ENCODE peak calls at places on chromosomes 3 and 15, in seven cellular contexts. L is adrenal gland; U is CD4-positive, alpha-beta memory T cell; D is keratinocyte; R is WERI-Rb-1; V is CD8-positive, alpha-beta T cell; T is mammary epithelial cell. F is an unnamed sample.

GRCh38 chr15:63528138-63528659 is 23.8 kb downstream of the USP3 start:
- DNase-seq in R (no peak), V (no peak), D (no peak), T (no peak), L (no peak), U (no peak), F (no peak)

GRCh38 chr3:184440161-184440560 is 60.3 kb downstream of the CHRD start:
- DNase-seq in L (no peak), V (no peak), R (no peak), T (no peak), U (no peak), D (no peak), F (no peak)

GRCh38 chr3:114307222-114307840 is 13.5 kb downstream of the TIGIT start:
- DNase-seq in D (no peak), T (no peak), L (no peak), V (peak), U (peak), R (no peak), F (no peak)

GRCh38 chr15:97504031-97504430 is 456.5 kb upstream of the ARRDC4 start:
- DNase-seq in U (no peak), V (no peak), R (no peak), T (peak), L (no peak), D (peak), F (no peak)

GRCh38 chr15:95394186-95395067 is 936.1 kb upstream of the NR2F2 start:
- DNase-seq in T (no peak), U (no peak), R (no peak), L (no peak), V (no peak), D (no peak), F (no peak)

GRCh38 chr15:58026051-58026450 is 39.5 kb downstream of the ALDH1A2 start:
- DNase-seq in R (no peak), U (no peak), L (no peak), T (peak), V (no peak), D (no peak), F (no peak)

GRCh38 chr15:86333819-86334218 is 254.1 kb downstream of the AGBL1 start:
- DNase-seq in V (no peak), T (peak), L (no peak), R (no peak), D (no peak), U (no peak), F (no peak)

GRCh38 chr3:115470254-115470653 is 153.1 kb upstream of the GAP43 start:
- DNase-seq in L (no peak), V (no peak), T (no peak), U (no peak), R (no peak), D (no peak), F (no peak)

GRCh38 chr15:88246666-88247446 is 9.7 kb downstream of the NTRK3 start:
- DNase-seq in V (peak), U (peak), D (no peak), L (peak), T (peak), R (peak), F (peak)

DNA sequence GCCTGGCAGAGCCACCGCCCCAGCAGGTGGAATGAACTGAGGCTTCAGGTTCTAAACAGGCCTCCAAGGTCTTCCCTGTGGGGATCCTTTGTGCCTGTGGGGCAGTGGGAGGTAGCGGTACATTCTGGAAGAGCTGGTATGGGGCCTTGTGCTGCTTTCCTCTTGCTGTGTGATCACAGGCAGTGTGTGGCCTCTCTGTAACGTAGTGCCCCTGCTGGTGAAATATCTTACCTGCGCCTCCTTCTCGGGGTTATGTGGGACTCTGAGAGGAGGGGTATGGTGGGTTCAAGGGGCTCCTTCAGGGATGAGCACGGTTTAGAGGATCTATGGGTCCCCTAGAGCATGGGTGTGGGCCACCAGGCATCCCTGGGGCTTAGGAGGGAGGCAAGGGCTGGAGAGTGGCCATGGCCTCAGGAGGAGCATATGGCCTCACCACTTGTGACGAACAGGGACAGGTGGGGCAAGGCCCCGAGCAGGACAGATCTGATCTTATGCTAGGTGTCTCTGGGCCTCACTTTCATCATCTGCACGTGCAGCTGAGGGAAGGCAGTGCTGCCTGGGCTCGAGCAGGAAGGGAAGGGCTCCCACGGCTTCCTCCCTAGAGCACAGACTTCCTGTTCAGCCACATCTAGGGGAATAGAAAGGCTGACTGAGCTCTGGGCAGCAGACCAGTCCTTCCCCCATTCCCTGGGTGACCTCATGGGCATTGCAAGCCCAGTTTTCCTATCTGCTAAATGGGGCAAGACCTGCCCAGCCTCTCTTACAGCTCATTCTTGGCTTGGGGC is 1.9 kb upstream of the ALS2CL start:
- DNase-seq in T (no peak), R (peak), L (peak), V (peak), D (no peak), U (peak), F (no peak)
- H3K27ac ChIP-seq in T (no peak), R (no peak), L (no peak), V (no peak), D (no peak), U (peak), F (peak)

DNA sequence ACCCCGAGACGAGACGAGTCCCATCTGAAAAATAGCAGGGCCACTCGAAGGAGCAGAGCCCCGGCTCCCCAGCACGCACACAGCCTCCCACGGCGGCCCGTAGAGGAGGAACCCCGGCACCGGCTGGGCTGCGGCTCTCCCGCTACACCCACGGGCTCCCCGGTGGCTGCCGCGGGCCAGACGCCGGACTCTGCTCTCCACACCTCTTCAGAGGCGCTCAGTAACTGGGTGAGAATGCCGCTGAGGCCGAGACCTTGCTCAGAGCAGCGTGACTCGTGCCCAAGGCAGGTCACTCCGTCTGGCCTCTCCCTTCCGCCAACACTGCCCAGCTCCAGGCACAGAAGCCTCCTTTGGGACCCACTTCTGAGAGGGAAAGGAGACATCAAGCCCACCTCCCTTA is 34.4 kb downstream of the TNK2 start:
- DNase-seq in V (no peak), D (no peak), T (peak), U (no peak), R (no peak), L (no peak), F (no peak)
- H3K27ac ChIP-seq in V (no peak), D (no peak), T (no peak), U (no peak), R (no peak), L (no peak), F (peak)

GRCh38 chr3:106359692-106360091 is 490.9 kb upstream of the CBLB start:
- DNase-seq in R (no peak), U (no peak), T (no peak), D (no peak), V (no peak), L (no peak), F (no peak)

DNA sequence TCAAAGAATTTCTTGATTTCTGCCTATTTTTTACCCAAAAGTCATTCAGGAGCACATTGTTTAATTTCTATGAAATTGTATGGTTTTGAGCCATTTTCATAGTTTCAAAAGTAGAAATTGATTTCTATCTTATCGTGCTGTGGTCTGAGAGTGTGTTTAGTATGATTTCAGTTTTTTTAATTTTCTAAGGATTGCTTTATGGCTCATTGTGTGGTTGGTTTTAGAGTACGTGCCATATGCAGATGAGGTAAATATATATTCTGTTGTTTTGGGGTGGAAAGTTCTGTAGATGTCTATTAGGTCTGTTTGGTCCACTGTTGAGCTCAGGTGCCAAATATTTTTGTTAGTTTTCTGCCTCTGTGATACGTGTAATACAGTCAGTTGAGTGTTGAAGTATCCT is 487.1 kb upstream of the CBLB start:
- DNase-seq in V (no peak), U (no peak), L (no peak), D (no peak), R (no peak), T (no peak), F (no peak)
- H3K27ac ChIP-seq in V (no peak), U (no peak), L (no peak), D (no peak), R (no peak), T (no peak), F (no peak)

GRCh38 chr3:102883515-102883914 is 448.7 kb downstream of the ZPLD1 start:
- DNase-seq in L (no peak), V (no peak), D (no peak), T (no peak), U (no peak), R (no peak), F (no peak)

GRCh38 chr3:102885289-102885688 is 450.5 kb downstream of the ZPLD1 start:
- DNase-seq in T (no peak), L (no peak), V (no peak), R (no peak), D (no peak), U (no peak), F (no peak)
- H3K27ac ChIP-seq in T (no peak), L (no peak), V (no peak), R (no peak), D (no peak), U (no peak), F (no peak)

GRCh38 chr3:167978071-167978470 is 117.7 kb downstream of the GOLIM4 start:
- DNase-seq in V (no peak), U (no peak), R (no peak), D (no peak), L (no peak), T (no peak), F (no peak)

GRCh38 chr3:167989066-167989465 is 106.7 kb downstream of the GOLIM4 start:
- DNase-seq in R (no peak), L (no peak), V (no peak), T (no peak), U (no peak), D (no peak), F (no peak)

GRCh38 chr3:167978486-167978885 is 117.2 kb downstream of the GOLIM4 start:
- DNase-seq in R (no peak), T (no peak), V (no peak), L (no peak), D (no peak), U (no peak), F (no peak)

DNA sequence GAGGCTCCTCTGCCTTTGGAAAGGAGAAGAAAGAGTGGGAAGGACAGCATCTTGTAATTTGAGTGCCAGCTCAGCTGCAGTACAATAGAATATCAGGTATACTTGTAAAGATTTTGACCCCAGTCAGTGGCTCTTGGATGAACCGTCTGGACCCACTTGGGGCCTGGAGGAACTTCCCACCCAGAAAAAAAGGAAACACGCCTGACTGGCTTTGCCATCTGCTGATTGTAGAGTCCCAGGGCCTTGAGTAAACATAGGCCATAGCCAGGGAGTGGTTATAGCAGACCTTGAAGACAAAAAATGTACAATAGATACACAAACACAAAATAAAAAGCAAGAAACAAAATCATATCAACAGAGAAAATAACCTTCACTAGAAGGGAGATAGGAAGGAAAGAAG is 112.1 kb downstream of the GOLIM4 start:
- DNase-seq in D (no peak), L (no peak), U (no peak), T (no peak), R (no peak), V (no peak), F (no peak)
- H3K27ac ChIP-seq in D (no peak), L (no peak), U (no peak), T (no peak), R (no peak), V (no peak), F (no peak)

DNA sequence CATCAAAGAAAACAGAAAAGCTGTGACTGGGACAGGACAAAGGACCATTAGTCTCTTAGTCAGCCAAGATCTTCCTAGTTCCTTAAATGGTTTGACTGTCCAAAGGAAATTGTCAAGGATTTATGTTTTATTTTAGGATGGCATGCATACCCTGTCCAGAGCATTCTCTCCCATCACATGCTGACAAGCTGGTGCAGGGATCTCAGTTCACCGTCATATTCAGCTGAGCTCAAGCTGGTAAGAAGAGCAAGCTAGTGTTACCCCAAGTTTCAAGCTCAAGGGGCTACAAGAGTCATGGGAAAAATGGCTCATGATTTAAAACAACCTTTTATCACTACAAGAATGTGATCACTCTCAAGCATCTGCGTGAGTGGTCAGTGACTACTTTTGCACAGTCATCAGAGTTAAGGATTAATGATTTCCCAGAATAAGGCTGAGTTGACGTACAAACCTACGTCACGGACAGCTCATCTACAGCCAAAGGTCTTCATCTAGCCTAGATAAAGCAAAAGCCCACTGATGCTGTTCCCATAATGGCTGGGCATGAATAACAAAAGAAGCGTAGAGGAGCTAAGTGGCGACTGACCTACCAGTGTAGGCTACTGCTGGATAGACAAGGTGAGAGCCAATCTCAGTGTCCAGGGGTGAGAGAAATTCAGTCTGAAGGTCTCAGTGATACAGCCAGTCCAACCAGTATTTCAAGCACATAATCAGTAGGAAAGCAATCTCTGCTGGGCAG is 157.5 kb downstream of the GABRB3 start:
- DNase-seq in U (no peak), D (no peak), V (no peak), R (no peak), T (no peak), L (no peak), F (no peak)
- H3K27ac ChIP-seq in U (no peak), D (no peak), V (no peak), R (no peak), T (no peak), L (no peak), F (no peak)

DNA sequence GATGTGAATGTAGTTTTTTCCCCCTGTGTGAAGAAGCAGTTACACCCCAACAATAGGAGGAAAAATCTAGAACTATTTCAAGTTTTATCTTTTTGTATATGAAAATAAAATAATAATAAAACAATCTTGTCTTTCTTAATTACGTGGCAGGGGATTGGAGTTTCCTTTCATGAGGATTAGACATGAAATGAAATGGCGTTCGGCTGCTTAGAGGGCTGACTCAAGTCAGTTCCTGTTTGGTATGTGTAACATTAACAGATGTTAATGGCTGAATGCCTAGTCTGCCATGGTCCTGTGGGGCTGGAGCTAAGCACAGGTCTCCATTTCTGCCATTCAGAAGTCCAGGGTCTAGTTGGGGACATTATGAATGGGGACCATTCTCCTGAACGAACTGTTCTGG is 3.1 kb upstream of the EXOG start:
- DNase-seq in U (no peak), L (no peak), V (no peak), R (no peak), D (no peak), T (no peak), F (no peak)
- H3K27ac ChIP-seq in U (no peak), L (no peak), V (no peak), R (no peak), D (no peak), T (no peak), F (no peak)

DNA sequence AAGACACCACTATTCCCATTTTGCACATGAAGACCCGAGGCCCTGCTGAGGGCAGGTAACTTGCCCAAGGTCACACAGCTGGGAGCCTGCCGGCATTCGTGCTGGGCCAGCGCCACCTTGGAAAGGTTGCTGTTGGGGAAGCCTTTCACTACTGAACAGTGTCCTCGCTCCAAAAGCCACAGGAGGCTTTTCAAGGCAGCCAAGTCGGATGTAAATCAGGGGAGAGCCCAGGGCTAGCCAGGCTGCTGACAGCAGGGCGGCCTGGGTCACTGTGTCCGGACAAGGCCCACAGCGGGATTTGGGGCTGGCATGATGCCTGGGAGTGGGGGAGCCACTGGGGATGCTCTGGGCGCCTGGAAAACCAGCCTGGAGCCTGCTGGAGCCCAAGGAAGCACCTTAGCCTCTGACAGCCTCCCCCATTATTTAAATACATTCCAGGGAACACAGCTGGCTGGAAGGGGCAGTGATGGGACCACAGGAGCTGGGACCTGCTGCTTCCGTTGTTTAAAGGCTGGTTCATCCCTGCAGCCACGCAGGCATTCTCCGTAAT is 10.5 kb downstream of the SLC6A6 start:
- DNase-seq in U (no peak), T (no peak), R (no peak), V (no peak), D (no peak), L (peak), F (no peak)
- H3K27ac ChIP-seq in U (no peak), T (no peak), R (no peak), V (no peak), D (no peak), L (peak), F (no peak)

F was measured in caudate nucleus.